ENCODE peak calls at places on chromosome 21, in four cellular contexts. N is HepG2, U is SK-N-SH, X is K562. Z is an unnamed sample.

GRCh38 chr21:19198801-19199200 is 795.2 kb upstream of the TMPRSS15 start:
- DNase-seq in N (no peak), U (no peak), X (no peak), Z (no peak)

GRCh38 chr21:37757631-37758376 is 158.5 kb downstream of the KCNJ6 start:
- DNase-seq in N (no peak), U (no peak), X (no peak), Z (no peak)

GRCh38 chr21:18499761-18500376 is 96.3 kb upstream of the TMPRSS15 start:
- DNase-seq in N (peak), U (peak), X (peak), Z (no peak)

GRCh38 chr21:29334717-29335428 is 36.2 kb downstream of the BACH1 start:
- DNase-seq in N (no peak), U (no peak), X (no peak), Z (no peak)

GRCh38 chr21:44424608-44425306 is 30.6 kb upstream of the LRRC3 start:
- DNase-seq in N (no peak), U (no peak), X (no peak), Z (no peak)

GRCh38 chr21:26795866-26796329 is 49.3 kb downstream of the ADAMTS1 start:
- DNase-seq in N (no peak), U (peak), X (no peak), Z (no peak)

GRCh38 chr21:29296452-29296851 is 2.3 kb upstream of the BACH1 start:
- DNase-seq in N (no peak), U (no peak), X (no peak), Z (no peak)

GRCh38 chr21:25999935-26000582 is 170.5 kb downstream of the APP start:
- DNase-seq in N (no peak), U (no peak), X (no peak), Z (no peak)

GRCh38 chr21:28899744-28900143 is 92.9 kb downstream of the LTN1 start:
- DNase-seq in N (no peak), U (no peak), X (no peak), Z (no peak)

GRCh38 chr21:25639167-25639921 is at the start of gene JAM2:
- DNase-seq in N (no peak), U (peak), X (no peak), Z (no peak)

GRCh38 chr21:33969600-33969999 is 54.0 kb upstream of the ATP5PO start:
- DNase-seq in N (peak), U (no peak), X (no peak), Z (no peak)

GRCh38 chr21:29196664-29197052 is 66.2 kb downstream of the MAP3K7CL start:
- DNase-seq in N (no peak), U (no peak), X (no peak), Z (no peak)

GRCh38 chr21:26881504-26882228 is 36.5 kb upstream of the ADAMTS1 start:
- DNase-seq in N (no peak), U (peak), X (no peak), Z (no peak)

GRCh38 chr21:16942703-16943102 is 570.1 kb upstream of the CXADR start:
- DNase-seq in N (peak), U (peak), X (no peak), Z (no peak)

GRCh38 chr21:35208117-35208516 is 159.0 kb upstream of the RUNX1 start:
- DNase-seq in N (no peak), U (no peak), X (no peak), Z (no peak)

GRCh38 chr21:28345934-28346333 is 646.7 kb downstream of the LTN1 start:
- DNase-seq in N (no peak), U (no peak), X (no peak), Z (no peak)

GRCh38 chr21:16794944-16795343 is 717.9 kb upstream of the CXADR start:
- DNase-seq in N (peak), U (no peak), X (no peak), Z (no peak)

GRCh38 chr21:43362928-43363314 is 64.0 kb downstream of the SIK1 start:
- DNase-seq in N (no peak), U (no peak), X (no peak), Z (no peak)

GRCh38 chr21:37863842-37864241 is 52.4 kb downstream of the KCNJ6 start:
- DNase-seq in N (no peak), U (no peak), X (no peak), Z (no peak)

GRCh38 chr21:31316488-31317169 is 27.4 kb downstream of the TIAM1 start:
- DNase-seq in N (no peak), U (no peak), X (no peak), Z (no peak)

GRCh38 chr21:31318971-31319370 is 25.1 kb downstream of the TIAM1 start:
- DNase-seq in N (no peak), U (no peak), X (no peak), Z (no peak)

GRCh38 chr21:31317688-31318087 is 26.4 kb downstream of the TIAM1 start:
- DNase-seq in N (no peak), U (no peak), X (no peak), Z (no peak)

GRCh38 chr21:31310750-31311149 is 33.3 kb downstream of the TIAM1 start:
- DNase-seq in N (no peak), U (no peak), X (no peak), Z (no peak)

DNA sequence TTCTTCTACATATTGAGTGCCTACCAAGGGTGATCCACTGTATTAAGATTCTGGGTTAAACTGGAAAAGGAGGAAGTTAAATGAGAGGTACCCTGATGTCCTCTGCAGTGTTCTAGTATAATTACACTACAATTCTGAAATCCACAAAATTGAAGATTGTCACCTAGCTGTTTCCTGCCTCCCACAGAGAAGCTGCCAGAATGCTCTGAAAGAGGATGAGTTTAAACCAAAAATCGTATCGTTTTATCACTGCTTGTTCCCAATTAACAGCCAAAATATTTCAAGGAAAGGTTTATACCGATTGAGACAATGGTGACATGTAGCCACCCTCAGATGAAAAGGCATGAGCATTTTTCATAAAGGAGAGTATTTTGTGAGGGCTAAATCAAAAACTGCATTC is 28.0 kb downstream of the TIAM1 start:
- DNase-seq in N (no peak), U (no peak), X (no peak), Z (no peak)
- TF ChIP-seq FOXM1 in N (no peak), U (no peak), X (no peak), Z (no peak)

DNA sequence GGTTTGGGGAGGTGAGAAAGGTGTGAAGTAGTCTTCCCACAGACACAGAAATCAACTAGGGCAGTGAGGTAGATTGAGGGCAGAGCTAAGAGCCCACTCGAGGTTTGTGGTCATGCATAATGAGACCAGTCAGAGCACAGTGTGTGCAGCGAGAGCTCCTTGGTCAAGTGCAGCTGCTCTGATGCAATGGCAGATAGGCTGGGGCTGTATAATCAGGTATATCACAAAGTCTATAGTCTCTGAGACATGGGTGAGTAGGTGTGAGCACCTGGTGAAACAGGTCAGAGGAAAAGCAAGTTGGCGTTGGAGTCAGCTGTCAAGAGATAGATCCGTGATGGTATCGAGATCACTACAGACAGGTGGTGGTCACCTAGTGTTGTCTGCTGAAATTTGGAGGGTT is 17.6 kb downstream of the DSCAM start:
- DNase-seq in N (no peak), U (no peak), X (no peak), Z (no peak)
- TF ChIP-seq RAD21 in N (no peak), U (no peak), X (no peak), Z (no peak)

GRCh38 chr21:14864211-14865021 is 200.4 kb downstream of the NRIP1 start:
- DNase-seq in N (peak), U (peak), X (peak), Z (no peak)

GRCh38 chr21:14858309-14858708 is 206.5 kb downstream of the NRIP1 start:
- DNase-seq in N (no peak), U (no peak), X (no peak), Z (no peak)

GRCh38 chr21:14866859-14867560 is 197.8 kb downstream of the NRIP1 start:
- DNase-seq in N (no peak), U (no peak), X (no peak), Z (no peak)

GRCh38 chr21:14863745-14864210 is 201.0 kb downstream of the NRIP1 start:
- DNase-seq in N (peak), U (no peak), X (no peak), Z (no peak)

DNA sequence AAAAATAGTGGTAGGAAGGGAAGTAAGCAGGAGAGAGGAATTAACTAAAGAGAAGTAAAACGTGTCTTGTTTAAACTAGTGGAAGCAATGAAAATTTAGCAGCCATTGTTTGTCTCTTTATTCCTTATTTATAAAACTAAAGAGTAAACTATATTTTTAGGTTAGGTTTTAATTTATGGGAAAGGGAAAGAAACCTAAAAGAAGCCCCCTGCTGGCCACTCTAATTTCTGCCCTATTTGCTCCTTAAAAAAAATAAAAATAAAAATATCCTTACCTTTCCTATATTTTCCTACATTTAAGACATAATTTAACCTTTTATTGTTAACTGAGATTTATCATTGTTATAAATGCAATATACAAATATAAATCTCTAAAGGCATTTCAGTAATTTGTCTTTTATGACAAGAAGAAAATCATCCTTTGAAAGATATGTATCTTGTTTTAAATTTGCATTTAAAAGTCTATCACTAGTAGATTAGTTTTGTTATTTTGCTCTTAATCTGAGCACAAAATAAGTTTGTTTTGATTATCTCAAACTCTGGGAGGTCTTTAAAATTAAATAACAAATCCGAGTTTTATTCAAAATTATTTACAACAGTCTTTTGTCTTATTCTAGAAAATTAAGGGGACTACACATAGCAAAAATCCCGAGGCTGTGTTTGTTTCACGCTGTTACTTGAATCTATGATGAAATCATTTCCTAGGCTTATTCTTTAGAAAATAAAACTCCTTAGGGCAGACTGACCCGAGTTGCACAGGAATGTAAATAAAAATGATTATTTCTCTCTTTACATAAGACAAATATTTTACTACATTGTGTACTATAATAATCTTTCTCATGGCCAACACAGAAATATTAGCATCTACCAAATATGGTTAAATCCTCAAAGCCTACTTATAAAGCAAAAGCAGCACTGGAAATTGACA is 201.7 kb downstream of the NRIP1 start:
- DNase-seq in N (peak), U (no peak), X (no peak), Z (no peak)
- TF ChIP-seq FOXM1 in N (no peak), U (no peak), X (no peak), Z (no peak)

DNA sequence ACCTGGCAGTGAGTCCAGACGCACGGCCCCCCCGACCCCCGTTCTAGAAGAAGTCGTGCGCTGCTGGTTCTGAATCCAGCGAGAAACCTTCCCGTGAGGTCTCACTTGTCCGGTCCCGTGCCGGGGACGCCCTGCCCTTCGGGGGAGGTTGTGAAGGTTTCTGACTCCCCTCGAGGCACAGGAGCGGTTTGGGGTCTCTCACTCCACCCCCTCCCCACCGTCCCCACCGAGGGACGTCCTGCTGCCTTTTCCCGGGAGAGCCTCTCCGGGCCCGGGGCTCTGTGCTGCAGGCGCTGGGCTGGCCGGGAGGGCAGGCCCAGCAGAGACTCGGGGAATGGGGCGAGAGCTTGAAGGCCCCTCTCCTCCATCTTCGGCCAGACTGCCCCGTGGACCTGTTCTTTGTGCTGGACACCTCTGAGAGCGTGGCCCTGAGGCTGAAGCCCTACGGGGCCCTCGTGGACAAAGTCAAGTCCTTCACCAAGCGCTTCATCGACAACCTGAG is 737 bp downstream of the COL6A1 start:
- DNase-seq in N (no peak), U (peak), X (no peak), Z (no peak)
- TF ChIP-seq RAD21 in N (no peak), U (no peak), X (no peak), Z (no peak)

GRCh38 chr21:41369105-41369914 is 7.5 kb downstream of the MX2 start:
- DNase-seq in N (peak), U (peak), X (no peak), Z (peak)
- TF ChIP-seq FOXM1 in N (no peak), U (no peak), X (no peak), Z (no peak)

GRCh38 chr21:36565616-36566015 is 85.7 kb upstream of the CLDN14 start:
- DNase-seq in N (no peak), U (no peak), X (no peak), Z (no peak)
- TF ChIP-seq RAD21 in N (no peak), U (no peak), X (no peak), Z (no peak)

GRCh38 chr21:41888749-41889376 is 9.7 kb upstream of the PRDM15 start:
- DNase-seq in N (no peak), U (no peak), X (no peak), Z (no peak)

GRCh38 chr21:41890355-41890754 is 11.2 kb upstream of the PRDM15 start:
- DNase-seq in N (no peak), U (no peak), X (no peak), Z (no peak)

GRCh38 chr21:41894511-41894910 is 15.4 kb upstream of the PRDM15 start:
- DNase-seq in N (no peak), U (no peak), X (no peak), Z (no peak)

GRCh38 chr21:41892726-41893125 is 13.6 kb upstream of the PRDM15 start:
- DNase-seq in N (no peak), U (no peak), X (no peak), Z (no peak)

DNA sequence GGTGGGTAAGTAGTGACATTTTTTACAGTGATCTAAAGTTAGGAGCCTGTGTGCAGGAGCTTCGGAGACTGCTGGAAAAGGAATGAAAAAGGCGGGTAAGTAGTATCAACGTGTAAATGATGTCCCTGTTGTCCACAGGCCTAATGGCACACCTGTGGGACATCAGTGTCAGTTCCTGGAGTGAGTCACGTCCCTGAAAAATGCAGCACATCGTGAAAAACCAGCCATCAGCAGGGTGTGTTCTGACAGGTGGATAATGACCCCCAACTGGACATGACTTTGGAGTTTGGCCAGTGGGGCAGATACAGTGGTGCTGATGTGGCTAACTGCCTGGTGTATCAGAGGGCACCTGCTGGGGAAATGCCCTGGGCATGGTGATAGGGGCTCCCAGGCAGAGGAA is 12.0 kb upstream of the PRDM15 start:
- DNase-seq in N (no peak), U (no peak), X (no peak), Z (no peak)
- TF ChIP-seq FOXM1 in N (no peak), U (no peak), X (no peak), Z (no peak)

GRCh38 chr21:45642122-45642813 is 1.3 kb upstream of the PCBP3 start:
- DNase-seq in N (no peak), U (no peak), X (no peak), Z (no peak)

GRCh38 chr21:45640888-45641479 is 2.5 kb upstream of the PCBP3 start:
- DNase-seq in N (no peak), U (no peak), X (no peak), Z (peak)

GRCh38 chr21:45643021-45643980 is at the start of gene PCBP3:
- DNase-seq in N (no peak), U (peak), X (peak), Z (peak)

GRCh38 chr21:45641480-45642035 is 2.0 kb upstream of the PCBP3 start:
- DNase-seq in N (no peak), U (no peak), X (no peak), Z (no peak)

DNA sequence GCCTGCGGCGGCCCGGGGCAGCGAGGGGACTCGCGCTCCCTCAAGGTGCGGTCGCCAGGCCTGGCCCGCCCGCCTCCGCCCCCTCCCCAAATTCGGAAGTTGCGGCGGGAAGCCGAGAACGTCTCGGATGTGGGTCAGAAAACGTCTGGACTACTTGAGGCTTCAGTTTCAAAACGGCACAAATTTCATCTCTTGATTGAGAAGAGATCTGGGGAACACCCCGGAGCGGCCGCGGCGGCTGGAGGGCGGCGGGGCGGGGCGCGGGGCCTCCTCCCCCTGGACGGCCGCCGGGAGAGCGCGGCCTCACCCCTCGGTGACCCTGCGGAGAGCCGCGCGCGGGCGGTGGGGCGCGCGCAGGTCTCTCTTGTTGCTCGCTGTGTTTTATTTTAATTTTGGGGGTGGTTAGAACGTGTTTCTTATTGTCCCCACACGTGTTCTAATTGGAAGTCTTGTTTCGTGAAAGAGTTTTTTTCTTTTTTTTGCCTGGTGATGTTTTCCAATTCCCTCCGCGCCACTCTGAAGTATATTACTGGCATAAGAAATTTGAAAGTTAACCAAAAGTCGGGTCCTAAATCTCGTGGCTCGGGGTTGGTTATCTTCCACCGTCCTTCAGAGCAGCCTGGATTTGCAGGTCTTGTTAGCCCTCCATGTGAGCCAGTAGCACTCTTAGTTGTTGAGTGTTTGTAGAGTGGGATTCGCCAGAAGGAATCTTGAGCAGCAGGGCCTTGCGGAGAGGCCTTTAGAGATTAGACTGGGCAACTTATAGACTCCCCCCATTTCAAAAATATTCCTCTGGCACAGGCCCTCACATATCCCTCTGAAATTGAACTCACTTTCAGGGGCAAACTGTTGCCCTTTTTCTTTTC is 749 bp downstream of the PCBP3 start:
- DNase-seq in N (no peak), U (peak), X (peak), Z (no peak)
- TF ChIP-seq RAD21 in N (no peak), U (no peak), X (no peak), Z (no peak)

DNA sequence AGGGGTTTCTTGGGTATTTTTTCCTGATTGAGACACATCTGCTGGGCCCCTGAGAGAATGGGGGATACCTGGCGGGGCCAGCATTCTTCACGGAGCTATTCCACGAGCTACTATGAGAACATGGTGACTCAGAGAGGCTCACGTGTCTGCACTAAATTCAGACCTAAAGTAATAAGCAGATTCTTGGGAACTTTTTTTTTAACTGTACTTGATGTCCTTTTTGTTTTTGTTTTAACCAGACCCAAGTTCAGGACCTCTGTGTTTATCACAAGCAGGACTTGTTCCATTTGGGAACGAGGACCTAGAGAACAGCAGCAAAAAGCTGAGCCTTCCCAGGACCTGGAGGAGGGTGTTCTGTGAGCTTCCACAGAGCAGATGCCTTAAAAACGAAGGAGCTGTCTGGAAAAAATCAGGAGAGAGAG is 44.0 kb downstream of the EVA1C start:
- DNase-seq in N (no peak), U (no peak), X (no peak), Z (no peak)
- TF ChIP-seq FOXM1 in N (no peak), U (no peak), X (no peak), Z (no peak)

GRCh38 chr21:23853796-23854379 is 1753.4 kb downstream of the MRPL39 start:
- DNase-seq in N (no peak), U (peak), X (peak), Z (no peak)

GRCh38 chr21:23861908-23862504 is 1745.3 kb downstream of the MRPL39 start:
- DNase-seq in N (no peak), U (no peak), X (no peak), Z (no peak)

GRCh38 chr21:23858878-23859277 is 1748.4 kb downstream of the MRPL39 start:
- DNase-seq in N (no peak), U (peak), X (peak), Z (no peak)
- TF ChIP-seq RAD21 in N (no peak), U (no peak), X (no peak), Z (no peak)

Z was measured in GM12878.